ENCODE peak calls at places on chromosomes 16 and 17, in six cellular contexts. P is AG09309, S is ovary, V is lower leg skin, T is epithelial cell of proximal tubule, N is lower lobe of right lung. E is an unnamed sample.
A peak's percentile ranks its signal among the peaks of the same experiment; 100 is the strongest.

GRCh38 chr16:31253642-31254045 is 6.1 kb upstream of the ITGAM start:
- DNase-seq in N (peak; percentile 77), V (peak; percentile 57), P (no peak), S (no peak), T (no peak), E (peak; percentile 91)

GRCh38 chr17:56314026-56314425 is 160.8 kb downstream of the ANKFN1 start:
- DNase-seq in P (no peak), S (no peak), V (no peak), T (no peak), N (no peak), E (no peak)

GRCh38 chr17:75996665-75997590 is 3.7 kb upstream of the CDK3 start:
- DNase-seq in S (no peak), P (no peak), N (peak; percentile 75), V (peak; percentile 65), T (no peak), E (peak; percentile 66)

GRCh38 chr17:69339937-69340336 is 13.0 kb upstream of the ABCA5 start:
- DNase-seq in P (no peak), S (no peak), V (no peak), N (no peak), T (no peak), E (no peak)

GRCh38 chr16:53043986-53044571 is 8.6 kb downstream of the CHD9NB start:
- DNase-seq in V (no peak), T (peak; percentile 72), P (no peak), N (no peak), S (no peak), E (no peak)

GRCh38 chr16:86044241-86044671 is 145.3 kb downstream of the IRF8 start:
- DNase-seq in V (no peak), T (no peak), P (no peak), S (no peak), N (no peak), E (no peak)

GRCh38 chr17:72184805-72185204 is 64.0 kb downstream of the SOX9 start:
- DNase-seq in V (no peak), T (no peak), N (no peak), P (no peak), S (no peak), E (no peak)

GRCh38 chr17:50527949-50528474 is 4.5 kb upstream of the EPN3 start:
- DNase-seq in T (no peak), S (no peak), P (no peak), N (no peak), V (no peak), E (no peak)

GRCh38 chr17:12665263-12666210 is at the start of gene MYOCD:
- DNase-seq in P (no peak), N (peak; percentile 45), V (no peak), T (no peak), S (peak; percentile 37), E (no peak)

GRCh38 chr16:31427441-31428276 is 501 bp downstream of the COX6A2 start:
- DNase-seq in T (no peak), V (peak; percentile 25), S (peak; percentile 66), P (no peak), N (peak; percentile 74), E (no peak)

GRCh38 chr16:57226701-57227621 is 18.1 kb upstream of the ARL2BP start:
- DNase-seq in V (no peak), T (no peak), S (no peak), P (no peak), N (no peak), E (no peak)

GRCh38 chr17:62780951-62781350 is 27.2 kb downstream of the MARCHF10 start:
- DNase-seq in T (no peak), S (no peak), V (no peak), N (no peak), P (no peak), E (no peak)

GRCh38 chr17:2564876-2565275 is 28.6 kb upstream of the PAFAH1B1 start:
- DNase-seq in N (peak; percentile 67), V (no peak), T (no peak), P (no peak), S (no peak), E (no peak)

GRCh38 chr16:17607075-17607509 is 136.3 kb upstream of the XYLT1 start:
- DNase-seq in S (no peak), N (no peak), P (no peak), T (no peak), V (no peak), E (no peak)

GRCh38 chr17:15882777-15883176 is 62.2 kb upstream of the ADORA2B start:
- DNase-seq in P (no peak), V (no peak), T (no peak), N (no peak), S (no peak), E (no peak)

DNA sequence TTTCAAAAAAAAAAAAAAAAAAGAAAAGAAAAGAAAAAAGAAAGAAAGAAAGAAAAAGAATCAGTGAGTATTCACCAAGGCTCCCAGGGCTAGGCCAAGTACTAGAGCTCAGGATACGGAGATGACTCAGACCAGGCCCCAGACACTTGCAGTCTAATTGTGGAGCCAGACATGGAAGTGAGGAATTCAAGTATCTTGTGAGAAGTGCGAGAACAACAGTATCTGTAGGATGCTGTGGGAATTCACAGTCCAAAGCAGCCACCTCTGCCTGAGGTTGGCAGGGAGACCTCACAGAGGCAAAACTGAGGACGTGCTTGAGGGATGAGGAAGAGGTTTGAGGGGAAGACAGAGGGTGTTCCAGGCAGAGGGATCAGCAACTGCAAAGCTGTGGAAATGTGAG is 14.0 kb upstream of the ALDOA start:
- DNase-seq in S (no peak), T (no peak), P (no peak), V (no peak), N (no peak), E (no peak)
- TF ChIP-seq CTCF in S (no peak), T (no peak), P (no peak), V (no peak), N (no peak), E (no peak)

DNA sequence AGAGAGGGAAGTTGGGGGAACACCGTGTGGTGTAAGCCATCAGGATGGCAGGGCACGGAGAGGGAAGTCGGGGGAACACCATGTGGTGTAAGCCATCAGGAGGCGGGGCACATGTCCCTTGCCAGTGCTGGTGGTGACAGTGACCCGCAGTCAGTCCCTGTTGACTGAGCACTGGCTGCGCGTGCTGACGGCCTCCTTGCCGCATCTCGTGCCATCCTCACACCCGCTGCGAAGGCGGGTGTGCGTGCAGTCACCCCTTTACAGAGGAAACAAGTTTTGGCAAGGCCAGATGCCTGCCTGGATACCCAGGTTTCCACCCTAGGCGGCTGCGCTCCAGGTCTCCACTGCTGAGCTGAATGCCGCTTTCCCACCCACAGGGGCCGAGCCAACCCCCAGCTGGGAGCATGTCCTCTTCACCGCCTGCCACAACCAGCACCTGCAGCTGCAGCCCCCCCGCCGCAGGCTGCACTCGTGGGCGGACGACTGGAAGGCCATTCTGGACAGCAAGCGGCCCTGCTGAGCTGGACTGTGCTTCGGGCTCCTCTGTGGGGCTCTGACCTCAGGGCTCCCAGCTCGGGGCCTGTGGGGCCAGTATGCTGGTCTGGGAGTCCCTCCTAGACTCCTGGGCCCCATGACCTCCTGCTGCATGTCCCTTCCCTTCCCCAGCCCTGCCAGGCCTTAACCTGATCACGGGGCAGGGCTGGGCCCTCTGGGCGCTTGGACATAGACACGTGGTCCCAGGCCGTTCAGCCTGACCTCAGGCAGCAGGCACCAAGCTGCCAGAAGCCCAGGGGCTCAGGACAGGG is 43.5 kb downstream of the NT5M start:
- DNase-seq in N (no peak), P (no peak), T (no peak), V (no peak), S (no peak), E (no peak)
- TF ChIP-seq CTCF in N (no peak), P (no peak), T (no peak), V (no peak), S (no peak), E (no peak)

GRCh38 chr16:59169168-59169567 is 435.1 kb upstream of the GOT2 start:
- DNase-seq in P (no peak), S (no peak), N (no peak), V (no peak), T (no peak), E (no peak)

GRCh38 chr16:59170065-59170712 is 436.1 kb upstream of the GOT2 start:
- DNase-seq in P (no peak), N (no peak), V (no peak), T (no peak), S (no peak), E (no peak)

GRCh38 chr16:59168715-59169114 is 434.6 kb upstream of the GOT2 start:
- DNase-seq in T (no peak), V (no peak), S (no peak), P (no peak), N (no peak), E (no peak)

GRCh38 chr16:59164461-59164860 is 430.3 kb upstream of the GOT2 start:
- DNase-seq in P (no peak), T (no peak), S (no peak), N (no peak), V (no peak), E (no peak)
- TF ChIP-seq CTCF in P (no peak), T (no peak), S (no peak), N (no peak), V (no peak), E (no peak)

GRCh38 chr16:58850019-58850626 is 116.0 kb upstream of the GOT2 start:
- DNase-seq in T (no peak), V (no peak), S (no peak), N (no peak), P (no peak), E (no peak)

GRCh38 chr16:58847902-58848661 is 114.0 kb upstream of the GOT2 start:
- DNase-seq in P (no peak), S (no peak), T (no peak), N (no peak), V (peak; percentile 17), E (no peak)

GRCh38 chr16:58843675-58844074 is 109.6 kb upstream of the GOT2 start:
- DNase-seq in S (no peak), N (no peak), V (no peak), P (no peak), T (no peak), E (no peak)

GRCh38 chr16:58850627-58851024 is 116.5 kb upstream of the GOT2 start:
- DNase-seq in V (no peak), S (no peak), T (no peak), N (no peak), P (no peak), E (no peak)

DNA sequence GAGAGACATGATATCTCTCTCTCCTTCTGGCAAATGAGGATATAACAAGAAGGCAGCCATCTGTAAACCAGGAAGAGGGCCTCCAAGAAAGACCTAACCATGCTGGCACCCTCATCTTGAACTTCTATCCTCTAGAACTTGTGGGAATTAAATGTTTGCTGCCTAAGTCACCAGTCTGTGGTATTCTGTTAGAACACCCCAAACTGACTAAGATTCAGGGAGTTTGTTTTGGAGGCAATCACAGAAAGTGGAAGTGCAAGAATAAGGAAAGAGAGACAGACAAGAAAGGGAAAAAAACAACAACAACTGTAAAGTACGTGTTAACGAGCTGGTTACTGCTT is 114.5 kb upstream of the GOT2 start:
- DNase-seq in S (no peak), V (no peak), N (no peak), P (no peak), T (no peak), E (no peak)
- TF ChIP-seq CTCF in S (no peak), V (no peak), N (no peak), P (no peak), T (no peak), E (no peak)

GRCh38 chr17:44439168-44439567 is 49.7 kb upstream of the ITGA2B start:
- DNase-seq in V (no peak), P (no peak), N (no peak), S (no peak), T (no peak), E (no peak)

GRCh38 chr17:44448412-44448811 is 54.8 kb downstream of the GPATCH8 start:
- DNase-seq in S (no peak), P (no peak), N (no peak), V (no peak), T (no peak), E (no peak)

GRCh38 chr17:44442806-44443205 is 53.4 kb upstream of the ITGA2B start:
- DNase-seq in V (no peak), P (no peak), S (no peak), T (no peak), N (no peak), E (no peak)

GRCh38 chr17:44444735-44445105 is 55.3 kb upstream of the ITGA2B start:
- DNase-seq in P (no peak), V (no peak), T (peak; percentile 79), N (no peak), S (no peak), E (no peak)
- TF ChIP-seq CTCF in P (no peak), V (no peak), T (no peak), N (no peak), S (no peak), E (no peak)